ENCODE peak calls at places on chromosomes 4 and X, in four cellular contexts. Q is foreskin keratinocyte, L is mesothelial cell of epicardium, B is HFF-Myc. G is an unnamed sample.

GRCh38 chr4:18689308-18689915 is 667.9 kb upstream of the LCORL start:
- DNase-seq in Q (peak), L (peak), B (peak), G (no peak)

GRCh38 chr4:156322592-156322991 is 368.9 kb upstream of the CTSO start:
- DNase-seq in Q (peak), L (no peak), B (peak), G (no peak)

GRCh38 chr4:93710101-93710846 is 118.3 kb upstream of the ATOH1 start:
- DNase-seq in Q (peak), L (no peak), B (no peak), G (no peak)

GRCh38 chr4:73668806-73669205 is 48.6 kb upstream of the RASSF6 start:
- DNase-seq in Q (no peak), L (no peak), B (no peak), G (no peak)

GRCh38 chrX:9310596-9310995 is 154.3 kb upstream of the TBL1X start:
- DNase-seq in Q (no peak), L (no peak), B (no peak), G (no peak)

GRCh38 chrX:17405225-17405969 is 30.4 kb downstream of the NHS start:
- DNase-seq in Q (peak), L (no peak), B (no peak), G (no peak)

GRCh38 chr4:77434299-77435092 is 171.1 kb upstream of the CXCL13 start:
- DNase-seq in Q (no peak), L (no peak), B (no peak), G (no peak)

GRCh38 chr4:109848501-109848900 is 594 bp downstream of the LRIT3 start:
- DNase-seq in Q (no peak), L (no peak), B (no peak), G (no peak)

GRCh38 chrX:21658746-21659145 is 616 bp upstream of the KLHL34 start:
- DNase-seq in Q (no peak), L (no peak), B (no peak), G (no peak)

GRCh38 chrX:73581002-73581628 is 18.1 kb downstream of the CHIC1 start:
- DNase-seq in Q (no peak), L (no peak), B (no peak), G (no peak)

GRCh38 chr4:140736669-140737343 is 19.4 kb downstream of the TBC1D9 start:
- DNase-seq in Q (no peak), L (no peak), B (no peak), G (no peak)

GRCh38 chr4:24521544-24521943 is 62.8 kb downstream of the DHX15 start:
- DNase-seq in Q (peak), L (no peak), B (no peak), G (no peak)

GRCh38 chrX:15143050-15143824 is 126.6 kb downstream of the ASB9 start:
- DNase-seq in Q (no peak), L (no peak), B (peak), G (peak)

GRCh38 chr4:14379148-14379547 is 623.1 kb upstream of the CPEB2 start:
- DNase-seq in Q (no peak), L (no peak), B (no peak), G (no peak)

GRCh38 chr4:37422638-37423037 is 178.1 kb downstream of the NWD2 start:
- DNase-seq in Q (no peak), L (no peak), B (no peak), G (no peak)

GRCh38 chr4:156291317-156291716 is 337.7 kb upstream of the CTSO start:
- DNase-seq in Q (no peak), L (no peak), B (no peak), G (no peak)

GRCh38 chr4:161320377-161320776 is 843.4 kb downstream of the FSTL5 start:
- DNase-seq in Q (no peak), L (no peak), B (no peak), G (no peak)

GRCh38 chrX:71095033-71095432 is 618 bp upstream of the FOXO4 start:
- DNase-seq in Q (no peak), L (no peak), B (no peak), G (no peak)

GRCh38 chrX:40099046-40099968 is 1.5 kb upstream of the BCOR start:
- DNase-seq in Q (no peak), L (no peak), B (no peak), G (no peak)

GRCh38 chr4:128686810-128687209 is 122.7 kb upstream of the JADE1 start:
- DNase-seq in Q (peak), L (no peak), B (no peak), G (no peak)

GRCh38 chr4:8510191-8510590 is 69.6 kb downstream of the TRMT44 start:
- DNase-seq in Q (no peak), L (no peak), B (no peak), G (no peak)

GRCh38 chr4:8422786-8423185 is 17.7 kb downstream of the ACOX3 start:
- DNase-seq in Q (no peak), L (no peak), B (no peak), G (no peak)

GRCh38 chrX:86121916-86122315 is 26.3 kb upstream of the DACH2 start:
- DNase-seq in Q (no peak), L (no peak), B (no peak), G (no peak)

GRCh38 chr4:93066746-93067145 is 761.8 kb upstream of the ATOH1 start:
- DNase-seq in Q (peak), L (no peak), B (no peak), G (no peak)

GRCh38 chr4:139077567-139078355 is 62.2 kb downstream of the NOCT start:
- DNase-seq in Q (no peak), L (no peak), B (no peak), G (no peak)

GRCh38 chr4:105520819-105521790 is 31.3 kb upstream of the ARHGEF38 start:
- DNase-seq in Q (no peak), L (no peak), B (peak), G (no peak)

GRCh38 chr4:140448830-140449229 is 21.4 kb upstream of the CLGN start:
- DNase-seq in Q (no peak), L (no peak), B (no peak), G (no peak)

GRCh38 chr4:16550488-16550980 is 324.3 kb upstream of the TAPT1 start:
- DNase-seq in Q (no peak), L (no peak), B (no peak), G (no peak)

GRCh38 chr4:127732623-127733199 is 2.5 kb downstream of the SLC25A31 start:
- DNase-seq in Q (no peak), L (no peak), B (peak), G (no peak)

GRCh38 chr4:41880022-41880837 is 55.0 kb upstream of the TMEM33 start:
- DNase-seq in Q (no peak), L (no peak), B (no peak), G (no peak)

GRCh38 chr4:42750091-42750490 is 93.2 kb upstream of the ATP8A1 start:
- DNase-seq in Q (no peak), L (no peak), B (no peak), G (no peak)

GRCh38 chr4:174437324-174437723 is 85.0 kb downstream of the HPGD start:
- DNase-seq in Q (peak), L (no peak), B (peak), G (no peak)

GRCh38 chr4:42626629-42627028 is 30.3 kb downstream of the ATP8A1 start:
- DNase-seq in Q (no peak), L (no peak), B (no peak), G (no peak)

GRCh38 chr4:140300271-140300970 is 73.0 kb upstream of the SCOC start:
- DNase-seq in Q (peak), L (no peak), B (no peak), G (no peak)

G was measured in pulmonary artery endothelial cell.